ENCODE peak calls at places on chromosomes 2 and 18, in seven cellular contexts. W, N, C, J, V, K and G are unnamed samples.

GRCh38 chr2:65856928-65857327 is 424.5 kb upstream of the SPRED2 start:
- DNase-seq in C (no peak), N (no peak), K (no peak), W (no peak), J (no peak), V (no peak), G (no peak)

GRCh38 chr2:100365434-100365833 is 43.1 kb upstream of the LONRF2 start:
- DNase-seq in N (no peak), J (no peak), K (no peak), C (no peak), W (no peak), V (no peak), G (no peak)

GRCh38 chr18:3095921-3096320 is 83.0 kb upstream of the LPIN2 start:
- DNase-seq in N (no peak), W (no peak), C (no peak), V (no peak), J (no peak), K (no peak), G (no peak)

GRCh38 chr2:203875471-203875870 is 7.9 kb downstream of the CTLA4 start:
- DNase-seq in J (no peak), K (no peak), N (no peak), V (no peak), C (no peak), W (no peak), G (no peak)

GRCh38 chr18:49362431-49362830 is 98.0 kb downstream of the DYM start:
- DNase-seq in N (no peak), W (no peak), C (no peak), K (no peak), J (no peak), V (no peak), G (no peak)

GRCh38 chr2:105886029-105886454 is 141.3 kb downstream of the NCK2 start:
- DNase-seq in N (no peak), C (no peak), J (no peak), W (no peak), K (no peak), V (no peak), G (no peak)

GRCh38 chr2:149365826-149366583 is 35.6 kb downstream of the LYPD6 start:
- DNase-seq in V (no peak), K (no peak), C (no peak), W (no peak), J (no peak), N (no peak), G (no peak)

GRCh38 chr18:63476666-63477065 is at the start of gene SERPINB5:
- DNase-seq in V (peak; percentile 79), C (no peak), J (no peak), N (no peak), K (no peak), W (no peak), G (no peak)

GRCh38 chr2:152322222-152322621 is 12.8 kb upstream of the FMNL2 start:
- DNase-seq in C (no peak), J (no peak), K (no peak), N (no peak), V (no peak), W (no peak), G (no peak)

GRCh38 chr2:78707776-78708386 is 317.6 kb upstream of the REG3G start:
- DNase-seq in N (no peak), K (no peak), W (no peak), V (no peak), C (no peak), J (no peak), G (no peak)

GRCh38 chr2:204585930-204586329 is 40.7 kb downstream of the PARD3B start:
- DNase-seq in W (no peak), J (no peak), K (no peak), V (no peak), C (no peak), N (no peak), G (no peak)

GRCh38 chr2:152234277-152234676 is 58.7 kb upstream of the STAM2 start:
- DNase-seq in C (no peak), W (no peak), N (no peak), K (no peak), V (no peak), J (no peak), G (no peak)

GRCh38 chr18:8162797-8163196 is 446.4 kb upstream of the RAB12 start:
- DNase-seq in N (no peak), K (no peak), W (no peak), C (no peak), V (no peak), J (no peak), G (no peak)

GRCh38 chr2:222864296-222864695 is 3.5 kb downstream of the ACSL3 start:
- DNase-seq in W (peak; percentile 17), N (no peak), C (no peak), K (no peak), J (no peak), V (peak; percentile 74), G (no peak)

GRCh38 chr18:75473316-75473715 is 45.8 kb upstream of the SMIM21 start:
- DNase-seq in C (no peak), K (no peak), J (no peak), N (no peak), V (no peak), W (no peak), G (no peak)

GRCh38 chr18:68467966-68468365 is 246.9 kb downstream of the TMX3 start:
- DNase-seq in N (no peak), C (no peak), K (no peak), W (no peak), J (no peak), V (no peak), G (no peak)

GRCh38 chr2:30233142-30233961 is 2.0 kb downstream of the LBH start:
- DNase-seq in J (no peak), V (no peak), C (no peak), N (no peak), W (no peak), K (no peak), G (no peak)

GRCh38 chr2:147679664-147680502 is 164.9 kb upstream of the ACVR2A start:
- DNase-seq in V (no peak), C (no peak), J (no peak), W (no peak), K (no peak), N (no peak), G (no peak)

GRCh38 chr2:190948671-190949070 is 65.3 kb downstream of the STAT1 start:
- DNase-seq in C (no peak), V (no peak), J (no peak), W (no peak), K (no peak), N (no peak), G (no peak)

GRCh38 chr2:65802298-65802942 is 370.0 kb upstream of the SPRED2 start:
- DNase-seq in J (no peak), K (no peak), C (no peak), N (no peak), W (no peak), V (no peak), G (no peak)

GRCh38 chr2:108637304-108637669 is 82.0 kb upstream of the RANBP2 start:
- DNase-seq in W (no peak), K (no peak), N (no peak), C (no peak), J (peak; percentile 17), V (no peak), G (no peak)

GRCh38 chr2:9753665-9754531 is 89.4 kb upstream of the TAF1B start:
- DNase-seq in K (no peak), V (no peak), J (no peak), N (peak; percentile 46), W (no peak), C (peak; percentile 32), G (no peak)

GRCh38 chr2:9751831-9752230 is 91.4 kb upstream of the TAF1B start:
- DNase-seq in K (no peak), V (no peak), C (no peak), J (no peak), N (no peak), W (no peak), G (no peak)

GRCh38 chr2:9752441-9753275 is 90.6 kb upstream of the TAF1B start:
- DNase-seq in W (no peak), J (no peak), C (peak; percentile 69), K (no peak), N (peak; percentile 70), V (no peak), G (no peak)

GRCh38 chr2:9754532-9754887 is 88.8 kb upstream of the TAF1B start:
- DNase-seq in K (no peak), J (no peak), V (no peak), W (no peak), C (no peak), N (no peak), G (no peak)

GRCh38 chr2:9753276-9753600 is 90.0 kb upstream of the TAF1B start:
- DNase-seq in W (no peak), C (peak; percentile 24), K (no peak), J (no peak), N (peak; percentile 28), V (no peak), G (no peak)
- H3K27ac ChIP-seq in W (no peak overlapping the region), C (no peak overlapping the region), K (no peak overlapping the region), J (no peak overlapping the region), N (peak overlapping the region; percentile 64), V (no peak overlapping the region), G (no peak overlapping the region)

DNA sequence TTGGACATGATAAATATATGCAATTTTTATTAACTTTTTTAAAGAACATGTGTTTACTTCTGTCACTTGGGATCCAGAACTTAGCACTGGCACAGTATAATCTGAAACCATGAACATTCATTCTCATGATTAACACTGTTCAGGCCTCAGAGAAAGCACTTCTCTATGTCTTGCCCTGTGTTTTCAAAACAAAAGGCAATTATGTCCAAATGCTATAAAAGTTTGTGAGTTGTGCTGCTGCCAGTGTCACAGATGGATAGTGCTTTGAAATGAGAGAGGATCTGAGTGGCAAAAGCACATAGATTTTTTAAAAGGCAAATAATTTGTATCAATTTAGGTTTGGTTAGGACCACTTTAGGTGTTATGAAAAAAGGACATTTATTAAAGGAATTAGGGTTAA is 470.5 kb upstream of the FAM98A start:
- DNase-seq in K (no peak), C (no peak), J (no peak), V (no peak), N (no peak), W (no peak), G (no peak)
- H3K27ac ChIP-seq in K (no peak overlapping the region), C (no peak overlapping the region), J (peak overlapping the region; percentile 86), V (no peak overlapping the region), N (no peak overlapping the region), W (no peak overlapping the region), G (peak overlapping the region; percentile 75)

GRCh38 chr2:47056875-47057731 is 98.0 kb downstream of the STPG4 start:
- DNase-seq in C (no peak), K (no peak), N (no peak), J (no peak), W (no peak), V (no peak), G (no peak)

GRCh38 chr2:47056374-47056773 is 98.7 kb downstream of the STPG4 start:
- DNase-seq in K (no peak), J (no peak), N (no peak), W (no peak), V (no peak), C (no peak), G (no peak)

GRCh38 chr2:47058061-47058931 is 96.8 kb downstream of the STPG4 start:
- DNase-seq in J (no peak), W (no peak), V (no peak), C (no peak), K (no peak), N (no peak), G (no peak)

GRCh38 chr2:47054867-47055266 is 100.2 kb downstream of the STPG4 start:
- DNase-seq in N (no peak), V (no peak), C (no peak), J (no peak), W (no peak), K (no peak), G (no peak)

GRCh38 chr2:47057732-47058012 is 97.4 kb downstream of the STPG4 start:
- DNase-seq in N (no peak), K (no peak), V (no peak), C (no peak), J (no peak), W (no peak), G (no peak)
- H3K27ac ChIP-seq in N (no peak overlapping the region), K (no peak overlapping the region), V (no peak overlapping the region), C (no peak overlapping the region), J (peak overlapping the region; percentile 82), W (no peak overlapping the region), G (peak overlapping the region; percentile 71)

GRCh38 chr18:13531681-13532325 is 194.6 kb downstream of the FAM210A start:
- DNase-seq in W (no peak), V (no peak), K (no peak), N (no peak), C (no peak), J (no peak), G (no peak)
- H3K27ac ChIP-seq in W (no peak overlapping the region), V (no peak overlapping the region), K (no peak overlapping the region), N (no peak overlapping the region), C (no peak overlapping the region), J (no peak overlapping the region), G (no peak overlapping the region)